ENCODE peak calls at places on chromosomes 6 and 20, in seven cellular contexts. N, M, L, I, P, Q and X are unnamed samples.

GRCh38 chr6:9563996-9564395 is 850.9 kb downstream of the TFAP2A start:
- DNase-seq in Q (no peak), P (no peak), M (no peak), I (no peak), L (no peak), N (no peak), X (no peak)

GRCh38 chr6:35363293-35363750 is 21.0 kb downstream of the PPARD start:
- DNase-seq in Q (no peak), M (peak), I (no peak), N (no peak), P (peak), L (peak), X (no peak)

GRCh38 chr20:11867286-11867921 is 50.3 kb upstream of the BTBD3 start:
- DNase-seq in L (no peak), N (no peak), I (no peak), Q (no peak), M (no peak), P (no peak), X (no peak)

GRCh38 chr6:31640612-31641011 is 11.8 kb downstream of the BAG6 start:
- DNase-seq in L (no peak), P (no peak), Q (no peak), N (no peak), M (no peak), I (no peak), X (no peak)

GRCh38 chr6:99592900-99593299 is 13.7 kb upstream of the PRDM13 start:
- DNase-seq in I (no peak), N (no peak), M (peak), Q (no peak), L (peak), P (no peak), X (no peak)

GRCh38 chr6:104411302-104411701 is 448.4 kb downstream of the HACE1 start:
- DNase-seq in M (no peak), L (no peak), P (no peak), Q (no peak), I (no peak), N (no peak), X (no peak)

GRCh38 chr6:88562737-88563625 is 396.8 kb upstream of the CNR1 start:
- DNase-seq in N (no peak), L (peak), M (no peak), I (no peak), Q (no peak), P (no peak), X (no peak)

GRCh38 chr20:58084966-58085365 is 143.5 kb downstream of the ANKRD60 start:
- DNase-seq in Q (no peak), M (no peak), P (no peak), L (no peak), N (no peak), I (no peak), X (no peak)

GRCh38 chr6:89610149-89610642 is 28.4 kb downstream of the LYRM2 start:
- DNase-seq in M (peak), P (peak), N (no peak), Q (peak), I (peak), L (peak), X (no peak)

GRCh38 chr6:39199541-39199940 is 29.7 kb downstream of the KCNK5 start:
- DNase-seq in M (no peak), I (no peak), L (no peak), P (no peak), Q (no peak), N (no peak), X (no peak)

GRCh38 chr20:11522359-11522758 is 395.3 kb upstream of the BTBD3 start:
- DNase-seq in Q (no peak), L (no peak), I (no peak), M (no peak), P (no peak), N (no peak), X (no peak)

GRCh38 chr6:31712296-31712695 is 2.9 kb upstream of the LY6G6D start:
- DNase-seq in L (no peak), N (no peak), P (no peak), M (no peak), I (no peak), Q (no peak), X (no peak)

GRCh38 chr6:107977283-107977682 is 19.3 kb upstream of the SEC63 start:
- DNase-seq in L (peak), P (no peak), Q (no peak), I (no peak), N (no peak), M (peak), X (no peak)

GRCh38 chr6:39344821-39345280 is 22.3 kb upstream of the KCNK16 start:
- DNase-seq in L (peak), P (no peak), M (no peak), I (no peak), N (no peak), Q (no peak), X (no peak)

GRCh38 chr20:25859649-25860530 is 163.2 kb upstream of the ZNF337 start:
- DNase-seq in M (peak), L (peak), Q (no peak), P (no peak), N (peak), I (peak), X (no peak)

GRCh38 chr6:135144678-135145508 is 36.2 kb upstream of the MYB start:
- DNase-seq in L (peak), I (no peak), N (no peak), Q (no peak), P (peak), M (peak), X (no peak)

GRCh38 chr6:25279748-25280616 is 808 bp downstream of the CARMIL1 start:
- DNase-seq in M (no peak), L (peak), Q (no peak), P (peak), N (no peak), I (no peak), X (peak)